ENCODE peak calls at places on chromosomes 1 and 21, in eight cellular contexts. One of them, this sample, is unnamed.

GRCh38 chr21:43866659-43867331 is 1.8 kb downstream of the AGPAT3 start:
- DNase-seq in occipital lobe: no peak
- DNase-seq in T-helper 2 cell: peak; percentile 52
- DNase-seq in NCI-H146: no peak
- DNase-seq in lower lobe of right lung: no peak
- DNase-seq in activated CD4-positive, alpha-beta T cell treated with anti-CD3 and anti-CD28 coated beads for 24 hours: peak; percentile 46
- DNase-seq in stimulated activated CD4-positive, alpha-beta T cell treated with anti-CD3 and anti-CD28 coated beads, Interleukin-4, amount 100 ng/mL, for 1 hour: peak; percentile 62
- DNase-seq in hippocampal formation: no peak
- DNase-seq in this sample: peak; percentile 29

GRCh38 chr1:94743866-94744265 is 76.3 kb upstream of the SLC44A3 start:
- DNase-seq in occipital lobe: no peak
- DNase-seq in T-helper 2 cell: no peak
- DNase-seq in NCI-H146: no peak
- DNase-seq in lower lobe of right lung: no peak
- DNase-seq in activated CD4-positive, alpha-beta T cell treated with anti-CD3 and anti-CD28 coated beads for 24 hours: no peak
- DNase-seq in stimulated activated CD4-positive, alpha-beta T cell treated with anti-CD3 and anti-CD28 coated beads, Interleukin-4, amount 100 ng/mL, for 1 hour: no peak
- DNase-seq in hippocampal formation: no peak
- DNase-seq in this sample: no peak

GRCh38 chr1:179091691-179092165 is 9.9 kb downstream of the TOR3A start:
- DNase-seq in occipital lobe: no peak
- DNase-seq in T-helper 2 cell: no peak
- DNase-seq in NCI-H146: no peak
- DNase-seq in lower lobe of right lung: peak; percentile 56
- DNase-seq in activated CD4-positive, alpha-beta T cell treated with anti-CD3 and anti-CD28 coated beads for 24 hours: no peak
- DNase-seq in stimulated activated CD4-positive, alpha-beta T cell treated with anti-CD3 and anti-CD28 coated beads, Interleukin-4, amount 100 ng/mL, for 1 hour: no peak
- DNase-seq in hippocampal formation: no peak
- DNase-seq in this sample: no peak

GRCh38 chr1:41735587-41736290 is 183.0 kb downstream of the HIVEP3 start:
- DNase-seq in occipital lobe: peak; percentile 48
- DNase-seq in T-helper 2 cell: no peak
- DNase-seq in NCI-H146: no peak
- DNase-seq in lower lobe of right lung: no peak
- DNase-seq in activated CD4-positive, alpha-beta T cell treated with anti-CD3 and anti-CD28 coated beads for 24 hours: no peak
- DNase-seq in stimulated activated CD4-positive, alpha-beta T cell treated with anti-CD3 and anti-CD28 coated beads, Interleukin-4, amount 100 ng/mL, for 1 hour: no peak
- DNase-seq in hippocampal formation: peak; percentile 57
- DNase-seq in this sample: no peak

GRCh38 chr1:155513300-155513926 is 49.2 kb downstream of the ASH1L start:
- DNase-seq in occipital lobe: no peak
- DNase-seq in T-helper 2 cell: no peak
- DNase-seq in NCI-H146: no peak
- DNase-seq in lower lobe of right lung: no peak
- DNase-seq in activated CD4-positive, alpha-beta T cell treated with anti-CD3 and anti-CD28 coated beads for 24 hours: no peak
- DNase-seq in stimulated activated CD4-positive, alpha-beta T cell treated with anti-CD3 and anti-CD28 coated beads, Interleukin-4, amount 100 ng/mL, for 1 hour: no peak
- DNase-seq in hippocampal formation: no peak
- DNase-seq in this sample: no peak

GRCh38 chr1:26471201-26471497 is 1.1 kb upstream of the HMGN2 start:
- DNase-seq in occipital lobe: no peak
- DNase-seq in T-helper 2 cell: no peak
- DNase-seq in NCI-H146: no peak
- DNase-seq in lower lobe of right lung: no peak
- DNase-seq in activated CD4-positive, alpha-beta T cell treated with anti-CD3 and anti-CD28 coated beads for 24 hours: no peak
- DNase-seq in stimulated activated CD4-positive, alpha-beta T cell treated with anti-CD3 and anti-CD28 coated beads, Interleukin-4, amount 100 ng/mL, for 1 hour: no peak
- DNase-seq in hippocampal formation: no peak
- DNase-seq in this sample: no peak

GRCh38 chr1:46635205-46635604 is 18.6 kb upstream of the MOB3C start:
- DNase-seq in occipital lobe: no peak
- DNase-seq in T-helper 2 cell: no peak
- DNase-seq in NCI-H146: no peak
- DNase-seq in lower lobe of right lung: no peak
- DNase-seq in activated CD4-positive, alpha-beta T cell treated with anti-CD3 and anti-CD28 coated beads for 24 hours: no peak
- DNase-seq in stimulated activated CD4-positive, alpha-beta T cell treated with anti-CD3 and anti-CD28 coated beads, Interleukin-4, amount 100 ng/mL, for 1 hour: no peak
- DNase-seq in hippocampal formation: no peak
- DNase-seq in this sample: no peak

GRCh38 chr1:6510493-6510892 is 19.0 kb upstream of the PLEKHG5 start:
- DNase-seq in occipital lobe: no peak
- DNase-seq in T-helper 2 cell: no peak
- DNase-seq in NCI-H146: no peak
- DNase-seq in lower lobe of right lung: no peak
- DNase-seq in activated CD4-positive, alpha-beta T cell treated with anti-CD3 and anti-CD28 coated beads for 24 hours: no peak
- DNase-seq in stimulated activated CD4-positive, alpha-beta T cell treated with anti-CD3 and anti-CD28 coated beads, Interleukin-4, amount 100 ng/mL, for 1 hour: no peak
- DNase-seq in hippocampal formation: no peak
- DNase-seq in this sample: no peak

GRCh38 chr1:230541306-230541705 is 101.0 kb upstream of the COG2 start:
- DNase-seq in occipital lobe: no peak
- DNase-seq in T-helper 2 cell: no peak
- DNase-seq in NCI-H146: no peak
- DNase-seq in lower lobe of right lung: no peak
- DNase-seq in activated CD4-positive, alpha-beta T cell treated with anti-CD3 and anti-CD28 coated beads for 24 hours: no peak
- DNase-seq in stimulated activated CD4-positive, alpha-beta T cell treated with anti-CD3 and anti-CD28 coated beads, Interleukin-4, amount 100 ng/mL, for 1 hour: no peak
- DNase-seq in hippocampal formation: no peak
- DNase-seq in this sample: no peak

GRCh38 chr1:54825696-54826095 is 24.6 kb upstream of the TTC22 start:
- DNase-seq in occipital lobe: no peak
- DNase-seq in T-helper 2 cell: no peak
- DNase-seq in NCI-H146: no peak
- DNase-seq in lower lobe of right lung: no peak
- DNase-seq in activated CD4-positive, alpha-beta T cell treated with anti-CD3 and anti-CD28 coated beads for 24 hours: no peak
- DNase-seq in stimulated activated CD4-positive, alpha-beta T cell treated with anti-CD3 and anti-CD28 coated beads, Interleukin-4, amount 100 ng/mL, for 1 hour: no peak
- DNase-seq in hippocampal formation: no peak
- DNase-seq in this sample: no peak

GRCh38 chr1:91744973-91745648 is 140.8 kb downstream of the TGFBR3 start:
- DNase-seq in occipital lobe: no peak
- DNase-seq in T-helper 2 cell: no peak
- DNase-seq in NCI-H146: no peak
- DNase-seq in lower lobe of right lung: no peak
- DNase-seq in activated CD4-positive, alpha-beta T cell treated with anti-CD3 and anti-CD28 coated beads for 24 hours: no peak
- DNase-seq in stimulated activated CD4-positive, alpha-beta T cell treated with anti-CD3 and anti-CD28 coated beads, Interleukin-4, amount 100 ng/mL, for 1 hour: no peak
- DNase-seq in hippocampal formation: no peak
- DNase-seq in this sample: no peak

GRCh38 chr1:34759472-34760357 is at the start of gene GJB4:
- DNase-seq in occipital lobe: no peak
- DNase-seq in T-helper 2 cell: no peak
- DNase-seq in NCI-H146: peak; percentile 9
- DNase-seq in lower lobe of right lung: no peak
- DNase-seq in activated CD4-positive, alpha-beta T cell treated with anti-CD3 and anti-CD28 coated beads for 24 hours: no peak
- DNase-seq in stimulated activated CD4-positive, alpha-beta T cell treated with anti-CD3 and anti-CD28 coated beads, Interleukin-4, amount 100 ng/mL, for 1 hour: no peak
- DNase-seq in hippocampal formation: no peak
- DNase-seq in this sample: no peak

GRCh38 chr1:205229399-205229861 is 1.7 kb downstream of the TMCC2 start:
- DNase-seq in occipital lobe: peak; percentile 73
- DNase-seq in T-helper 2 cell: peak; percentile 42
- DNase-seq in NCI-H146: peak; percentile 87
- DNase-seq in lower lobe of right lung: no peak
- DNase-seq in activated CD4-positive, alpha-beta T cell treated with anti-CD3 and anti-CD28 coated beads for 24 hours: peak; percentile 58
- DNase-seq in stimulated activated CD4-positive, alpha-beta T cell treated with anti-CD3 and anti-CD28 coated beads, Interleukin-4, amount 100 ng/mL, for 1 hour: peak; percentile 56
- DNase-seq in hippocampal formation: peak; percentile 83
- DNase-seq in this sample: peak; percentile 31

GRCh38 chr1:43671626-43672330 is 21.8 kb downstream of the KDM4A start:
- DNase-seq in occipital lobe: no peak
- DNase-seq in T-helper 2 cell: no peak
- DNase-seq in NCI-H146: no peak
- DNase-seq in lower lobe of right lung: no peak
- DNase-seq in activated CD4-positive, alpha-beta T cell treated with anti-CD3 and anti-CD28 coated beads for 24 hours: no peak
- DNase-seq in stimulated activated CD4-positive, alpha-beta T cell treated with anti-CD3 and anti-CD28 coated beads, Interleukin-4, amount 100 ng/mL, for 1 hour: no peak
- DNase-seq in hippocampal formation: no peak
- DNase-seq in this sample: no peak

GRCh38 chr1:178267646-178268094 is 173.8 kb downstream of the RASAL2 start:
- DNase-seq in occipital lobe: no peak
- DNase-seq in T-helper 2 cell: no peak
- DNase-seq in NCI-H146: no peak
- DNase-seq in lower lobe of right lung: no peak
- DNase-seq in activated CD4-positive, alpha-beta T cell treated with anti-CD3 and anti-CD28 coated beads for 24 hours: no peak
- DNase-seq in stimulated activated CD4-positive, alpha-beta T cell treated with anti-CD3 and anti-CD28 coated beads, Interleukin-4, amount 100 ng/mL, for 1 hour: no peak
- DNase-seq in hippocampal formation: no peak
- DNase-seq in this sample: no peak

GRCh38 chr1:173095632-173096031 is 44.9 kb upstream of the TNFSF18 start:
- DNase-seq in occipital lobe: no peak
- DNase-seq in T-helper 2 cell: no peak
- DNase-seq in NCI-H146: no peak
- DNase-seq in lower lobe of right lung: no peak
- DNase-seq in activated CD4-positive, alpha-beta T cell treated with anti-CD3 and anti-CD28 coated beads for 24 hours: no peak
- DNase-seq in stimulated activated CD4-positive, alpha-beta T cell treated with anti-CD3 and anti-CD28 coated beads, Interleukin-4, amount 100 ng/mL, for 1 hour: no peak
- DNase-seq in hippocampal formation: no peak
- DNase-seq in this sample: no peak

GRCh38 chr1:205204552-205204951 is 7.0 kb downstream of the DSTYK start:
- DNase-seq in occipital lobe: no peak
- DNase-seq in T-helper 2 cell: no peak
- DNase-seq in NCI-H146: no peak
- DNase-seq in lower lobe of right lung: no peak
- DNase-seq in activated CD4-positive, alpha-beta T cell treated with anti-CD3 and anti-CD28 coated beads for 24 hours: no peak
- DNase-seq in stimulated activated CD4-positive, alpha-beta T cell treated with anti-CD3 and anti-CD28 coated beads, Interleukin-4, amount 100 ng/mL, for 1 hour: no peak
- DNase-seq in hippocampal formation: no peak
- DNase-seq in this sample: no peak

GRCh38 chr1:159838715-159839114 is 12.0 kb downstream of the SLAMF8 start:
- DNase-seq in occipital lobe: no peak
- DNase-seq in T-helper 2 cell: no peak
- DNase-seq in NCI-H146: no peak
- DNase-seq in lower lobe of right lung: no peak
- DNase-seq in activated CD4-positive, alpha-beta T cell treated with anti-CD3 and anti-CD28 coated beads for 24 hours: no peak
- DNase-seq in stimulated activated CD4-positive, alpha-beta T cell treated with anti-CD3 and anti-CD28 coated beads, Interleukin-4, amount 100 ng/mL, for 1 hour: no peak
- DNase-seq in hippocampal formation: no peak
- DNase-seq in this sample: no peak

GRCh38 chr1:208497866-208498541 is 253.8 kb upstream of the PLXNA2 start:
- DNase-seq in occipital lobe: no peak
- DNase-seq in T-helper 2 cell: no peak
- DNase-seq in NCI-H146: no peak
- DNase-seq in lower lobe of right lung: no peak
- DNase-seq in activated CD4-positive, alpha-beta T cell treated with anti-CD3 and anti-CD28 coated beads for 24 hours: no peak
- DNase-seq in stimulated activated CD4-positive, alpha-beta T cell treated with anti-CD3 and anti-CD28 coated beads, Interleukin-4, amount 100 ng/mL, for 1 hour: no peak
- DNase-seq in hippocampal formation: no peak
- DNase-seq in this sample: no peak

GRCh38 chr1:78688701-78689100 is 39.1 kb downstream of the IFI44 start:
- DNase-seq in occipital lobe: no peak
- DNase-seq in T-helper 2 cell: no peak
- DNase-seq in NCI-H146: no peak
- DNase-seq in lower lobe of right lung: no peak
- DNase-seq in activated CD4-positive, alpha-beta T cell treated with anti-CD3 and anti-CD28 coated beads for 24 hours: no peak
- DNase-seq in stimulated activated CD4-positive, alpha-beta T cell treated with anti-CD3 and anti-CD28 coated beads, Interleukin-4, amount 100 ng/mL, for 1 hour: no peak
- DNase-seq in hippocampal formation: no peak
- DNase-seq in this sample: no peak

GRCh38 chr1:43282220-43283195 is 2.9 kb downstream of the C1orf210 start:
- DNase-seq in occipital lobe: no peak
- DNase-seq in T-helper 2 cell: no peak
- DNase-seq in NCI-H146: no peak
- DNase-seq in lower lobe of right lung: no peak
- DNase-seq in activated CD4-positive, alpha-beta T cell treated with anti-CD3 and anti-CD28 coated beads for 24 hours: no peak
- DNase-seq in stimulated activated CD4-positive, alpha-beta T cell treated with anti-CD3 and anti-CD28 coated beads, Interleukin-4, amount 100 ng/mL, for 1 hour: no peak
- DNase-seq in hippocampal formation: no peak
- DNase-seq in this sample: no peak

GRCh38 chr1:43427524-43427923 is 26.2 kb downstream of the HYI start:
- DNase-seq in occipital lobe: no peak
- DNase-seq in T-helper 2 cell: no peak
- DNase-seq in NCI-H146: no peak
- DNase-seq in lower lobe of right lung: peak; percentile 76
- DNase-seq in activated CD4-positive, alpha-beta T cell treated with anti-CD3 and anti-CD28 coated beads for 24 hours: no peak
- DNase-seq in stimulated activated CD4-positive, alpha-beta T cell treated with anti-CD3 and anti-CD28 coated beads, Interleukin-4, amount 100 ng/mL, for 1 hour: no peak
- DNase-seq in hippocampal formation: no peak
- DNase-seq in this sample: no peak

GRCh38 chr21:43645414-43645891 is 13.8 kb downstream of the HSF2BP start:
- DNase-seq in occipital lobe: no peak
- DNase-seq in T-helper 2 cell: no peak
- DNase-seq in NCI-H146: peak; percentile 27
- DNase-seq in lower lobe of right lung: no peak
- DNase-seq in activated CD4-positive, alpha-beta T cell treated with anti-CD3 and anti-CD28 coated beads for 24 hours: no peak
- DNase-seq in stimulated activated CD4-positive, alpha-beta T cell treated with anti-CD3 and anti-CD28 coated beads, Interleukin-4, amount 100 ng/mL, for 1 hour: no peak
- DNase-seq in hippocampal formation: no peak
- DNase-seq in this sample: no peak

GRCh38 chr1:240888039-240888786 is 276.3 kb upstream of the GREM2 start:
- DNase-seq in occipital lobe: no peak
- DNase-seq in T-helper 2 cell: no peak
- DNase-seq in NCI-H146: peak; percentile 65
- DNase-seq in lower lobe of right lung: no peak
- DNase-seq in activated CD4-positive, alpha-beta T cell treated with anti-CD3 and anti-CD28 coated beads for 24 hours: peak; percentile 8
- DNase-seq in stimulated activated CD4-positive, alpha-beta T cell treated with anti-CD3 and anti-CD28 coated beads, Interleukin-4, amount 100 ng/mL, for 1 hour: no peak
- DNase-seq in hippocampal formation: no peak
- DNase-seq in this sample: no peak

GRCh38 chr1:180382326-180383115 is 119.9 kb downstream of the ACBD6 start:
- DNase-seq in occipital lobe: no peak
- DNase-seq in T-helper 2 cell: no peak
- DNase-seq in NCI-H146: no peak
- DNase-seq in lower lobe of right lung: no peak
- DNase-seq in activated CD4-positive, alpha-beta T cell treated with anti-CD3 and anti-CD28 coated beads for 24 hours: no peak
- DNase-seq in stimulated activated CD4-positive, alpha-beta T cell treated with anti-CD3 and anti-CD28 coated beads, Interleukin-4, amount 100 ng/mL, for 1 hour: no peak
- DNase-seq in hippocampal formation: no peak
- DNase-seq in this sample: no peak

GRCh38 chr1:29673669-29674624 is 437.6 kb downstream of the PTPRU start:
- DNase-seq in occipital lobe: no peak
- DNase-seq in T-helper 2 cell: no peak
- DNase-seq in NCI-H146: no peak
- DNase-seq in lower lobe of right lung: no peak
- DNase-seq in activated CD4-positive, alpha-beta T cell treated with anti-CD3 and anti-CD28 coated beads for 24 hours: no peak
- DNase-seq in stimulated activated CD4-positive, alpha-beta T cell treated with anti-CD3 and anti-CD28 coated beads, Interleukin-4, amount 100 ng/mL, for 1 hour: no peak
- DNase-seq in hippocampal formation: no peak
- DNase-seq in this sample: no peak

GRCh38 chr1:243844186-243844585 is 5.9 kb downstream of the AKT3 start:
- DNase-seq in occipital lobe: no peak
- DNase-seq in T-helper 2 cell: no peak
- DNase-seq in NCI-H146: no peak
- DNase-seq in lower lobe of right lung: no peak
- DNase-seq in activated CD4-positive, alpha-beta T cell treated with anti-CD3 and anti-CD28 coated beads for 24 hours: no peak
- DNase-seq in stimulated activated CD4-positive, alpha-beta T cell treated with anti-CD3 and anti-CD28 coated beads, Interleukin-4, amount 100 ng/mL, for 1 hour: no peak
- DNase-seq in hippocampal formation: no peak
- DNase-seq in this sample: no peak

GRCh38 chr1:62307516-62308492 is 11.4 kb downstream of the KANK4 start:
- DNase-seq in occipital lobe: no peak
- DNase-seq in T-helper 2 cell: no peak
- DNase-seq in NCI-H146: peak; percentile 29
- DNase-seq in lower lobe of right lung: no peak
- DNase-seq in activated CD4-positive, alpha-beta T cell treated with anti-CD3 and anti-CD28 coated beads for 24 hours: no peak
- DNase-seq in stimulated activated CD4-positive, alpha-beta T cell treated with anti-CD3 and anti-CD28 coated beads, Interleukin-4, amount 100 ng/mL, for 1 hour: no peak
- DNase-seq in hippocampal formation: no peak
- DNase-seq in this sample: no peak

GRCh38 chr1:36115200-36115669 is 9.8 kb downstream of the COL8A2 start:
- DNase-seq in occipital lobe: no peak
- DNase-seq in T-helper 2 cell: no peak
- DNase-seq in NCI-H146: no peak
- DNase-seq in lower lobe of right lung: no peak
- DNase-seq in activated CD4-positive, alpha-beta T cell treated with anti-CD3 and anti-CD28 coated beads for 24 hours: no peak
- DNase-seq in stimulated activated CD4-positive, alpha-beta T cell treated with anti-CD3 and anti-CD28 coated beads, Interleukin-4, amount 100 ng/mL, for 1 hour: no peak
- DNase-seq in hippocampal formation: no peak
- DNase-seq in this sample: no peak

GRCh38 chr1:244388961-244389360 is 62.7 kb downstream of the ADSS2 start:
- DNase-seq in occipital lobe: no peak
- DNase-seq in T-helper 2 cell: no peak
- DNase-seq in NCI-H146: no peak
- DNase-seq in lower lobe of right lung: no peak
- DNase-seq in activated CD4-positive, alpha-beta T cell treated with anti-CD3 and anti-CD28 coated beads for 24 hours: no peak
- DNase-seq in stimulated activated CD4-positive, alpha-beta T cell treated with anti-CD3 and anti-CD28 coated beads, Interleukin-4, amount 100 ng/mL, for 1 hour: no peak
- DNase-seq in hippocampal formation: no peak
- DNase-seq in this sample: no peak

GRCh38 chr1:6545276-6545934 is 8.9 kb downstream of the NOL9 start:
- DNase-seq in occipital lobe: no peak
- DNase-seq in T-helper 2 cell: no peak
- DNase-seq in NCI-H146: no peak
- DNase-seq in lower lobe of right lung: no peak
- DNase-seq in activated CD4-positive, alpha-beta T cell treated with anti-CD3 and anti-CD28 coated beads for 24 hours: no peak
- DNase-seq in stimulated activated CD4-positive, alpha-beta T cell treated with anti-CD3 and anti-CD28 coated beads, Interleukin-4, amount 100 ng/mL, for 1 hour: no peak
- DNase-seq in hippocampal formation: no peak
- DNase-seq in this sample: no peak

GRCh38 chr1:20710450-20711284 is 7.1 kb downstream of the KIF17 start:
- DNase-seq in occipital lobe: no peak
- DNase-seq in T-helper 2 cell: no peak
- DNase-seq in NCI-H146: peak; percentile 46
- DNase-seq in lower lobe of right lung: no peak
- DNase-seq in activated CD4-positive, alpha-beta T cell treated with anti-CD3 and anti-CD28 coated beads for 24 hours: no peak
- DNase-seq in stimulated activated CD4-positive, alpha-beta T cell treated with anti-CD3 and anti-CD28 coated beads, Interleukin-4, amount 100 ng/mL, for 1 hour: no peak
- DNase-seq in hippocampal formation: no peak
- DNase-seq in this sample: no peak

GRCh38 chr1:75720820-75721219 is 3.7 kb upstream of the ACADM start:
- DNase-seq in occipital lobe: no peak
- DNase-seq in T-helper 2 cell: no peak
- DNase-seq in NCI-H146: no peak
- DNase-seq in lower lobe of right lung: no peak
- DNase-seq in activated CD4-positive, alpha-beta T cell treated with anti-CD3 and anti-CD28 coated beads for 24 hours: no peak
- DNase-seq in stimulated activated CD4-positive, alpha-beta T cell treated with anti-CD3 and anti-CD28 coated beads, Interleukin-4, amount 100 ng/mL, for 1 hour: no peak
- DNase-seq in hippocampal formation: no peak
- DNase-seq in this sample: no peak

GRCh38 chr1:198701250-198701649 is 62.4 kb downstream of the PTPRC start:
- DNase-seq in occipital lobe: no peak
- DNase-seq in T-helper 2 cell: no peak
- DNase-seq in NCI-H146: peak; percentile 54
- DNase-seq in lower lobe of right lung: no peak
- DNase-seq in activated CD4-positive, alpha-beta T cell treated with anti-CD3 and anti-CD28 coated beads for 24 hours: no peak
- DNase-seq in stimulated activated CD4-positive, alpha-beta T cell treated with anti-CD3 and anti-CD28 coated beads, Interleukin-4, amount 100 ng/mL, for 1 hour: no peak
- DNase-seq in hippocampal formation: no peak
- DNase-seq in this sample: no peak

This sample was measured in activated B cell treated with CpG ODN at 0.5 μM for 24 hours.